ENCODE peak calls at places on chromosomes 5 and 9, in nine cellular contexts. F is HCT116, T is right lobe of liver, M is A549, W is breast epithelium, U is stomach, O is uterus, X is Peyer's patch, P is IMR-90. Z is an unnamed sample.

GRCh38 chr5:126680215-126680817 is 79.6 kb downstream of the PHAX start:
- DNase-seq in T (no peak), M (no peak), X (no peak), O (no peak), U (no peak), F (no peak), P (peak), W (no peak), Z (no peak)

GRCh38 chr5:163889369-163889768 is 383.9 kb downstream of the MAT2B start:
- DNase-seq in F (no peak), U (no peak), W (no peak), P (peak), X (no peak), M (no peak), O (no peak), T (no peak), Z (no peak)

GRCh38 chr5:72106922-72107873 is at the start of gene MAP1B:
- DNase-seq in P (peak), U (no peak), W (no peak), T (peak), X (no peak), O (peak), M (peak), F (no peak), Z (peak)

GRCh38 chr5:113169720-113170119 is 193.1 kb downstream of the DCP2 start:
- DNase-seq in X (no peak), T (no peak), O (no peak), F (no peak), U (no peak), W (no peak), M (no peak), P (peak), Z (no peak)

GRCh38 chr9:127612993-127613954 is 1.2 kb downstream of the STXBP1 start:
- DNase-seq in P (peak), M (peak), W (peak), X (peak), F (no peak), T (peak), O (peak), U (peak), Z (peak)

GRCh38 chr5:77316871-77317661 is 106.6 kb downstream of the PDE8B start:
- DNase-seq in U (no peak), F (no peak), O (no peak), W (no peak), M (no peak), T (no peak), X (no peak), P (peak), Z (no peak)

GRCh38 chr5:10451137-10451824 is 9.6 kb downstream of the ROPN1L start:
- DNase-seq in F (no peak), M (no peak), W (no peak), T (no peak), O (no peak), U (no peak), P (no peak), X (no peak), Z (no peak)

GRCh38 chr5:153153086-153153485 is 337.4 kb upstream of the GRIA1 start:
- DNase-seq in F (no peak), O (no peak), U (no peak), T (no peak), P (no peak), M (no peak), X (no peak), W (no peak), Z (no peak)

GRCh38 chr5:40746703-40747102 is 9.1 kb downstream of the TTC33 start:
- DNase-seq in U (no peak), P (peak), X (no peak), F (no peak), T (no peak), O (no peak), M (no peak), W (no peak), Z (no peak)

GRCh38 chr5:154721476-154722058 is 33.6 kb upstream of the LARP1 start:
- DNase-seq in T (no peak), U (no peak), P (no peak), W (no peak), F (no peak), X (no peak), O (no peak), M (no peak), Z (no peak)

GRCh38 chr9:99192786-99193465 is 28.8 kb downstream of the ALG2 start:
- DNase-seq in O (no peak), T (no peak), F (no peak), X (no peak), M (no peak), W (no peak), U (no peak), P (peak), Z (no peak)
- TF ChIP-seq CTCF in O (no peak), T (no peak), F (peak), X (no peak), M (no peak), W (no peak), U (no peak), P (peak), Z (no peak)

GRCh38 chr9:136330406-136330990 is 3.2 kb downstream of the GPSM1 start:
- DNase-seq in U (no peak), W (no peak), T (no peak), P (no peak), X (no peak), F (no peak), O (no peak), M (no peak), Z (no peak)

GRCh38 chr9:136331030-136331429 is 3.7 kb downstream of the GPSM1 start:
- DNase-seq in W (no peak), F (no peak), M (no peak), P (no peak), O (no peak), T (no peak), X (no peak), U (no peak), Z (no peak)

GRCh38 chr9:136329211-136329627 is 1.9 kb downstream of the GPSM1 start:
- DNase-seq in X (no peak), P (no peak), O (no peak), M (no peak), U (no peak), T (no peak), W (no peak), F (no peak), Z (no peak)

GRCh38 chr9:136328622-136329041 is 1.3 kb downstream of the GPSM1 start:
- DNase-seq in X (no peak), P (peak), F (no peak), O (no peak), W (no peak), T (no peak), M (no peak), U (no peak), Z (no peak)

DNA sequence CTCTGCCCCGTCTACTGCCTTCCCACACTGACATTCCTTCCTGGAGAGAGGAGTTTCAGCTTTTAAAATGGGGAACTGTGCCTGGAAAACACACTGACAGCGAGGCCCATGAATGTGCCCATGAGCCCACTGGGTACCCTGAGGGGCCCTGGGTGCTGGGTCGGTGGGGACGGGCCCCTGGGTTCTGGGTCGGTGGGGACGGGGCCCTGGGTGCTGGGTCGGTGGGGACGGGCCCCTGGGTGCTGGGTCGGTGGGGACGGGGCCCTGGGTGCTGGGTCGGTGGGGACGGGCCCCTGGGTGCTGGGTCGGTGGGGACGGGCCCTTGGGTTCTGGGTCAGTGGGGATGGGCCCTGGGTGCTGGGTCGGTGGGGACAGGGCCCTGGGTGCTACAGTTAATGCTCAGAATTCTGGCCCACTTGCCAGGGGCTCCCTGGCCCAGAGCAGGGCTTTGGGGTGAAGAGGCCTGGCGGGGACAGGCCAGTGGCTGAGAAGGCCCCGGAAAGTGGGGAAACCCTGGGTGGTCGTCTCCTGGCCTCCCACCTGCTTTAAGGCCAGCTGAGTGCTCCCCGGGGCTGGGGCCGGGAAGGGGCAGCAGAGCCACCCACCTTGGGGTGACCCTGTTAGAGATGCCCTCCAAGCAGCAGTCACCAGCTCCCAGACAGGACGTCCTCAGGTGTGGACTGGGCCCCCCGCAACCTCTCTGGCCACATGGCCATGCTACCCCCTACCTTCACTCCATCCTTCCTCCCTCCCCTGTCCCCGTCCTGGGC is 2.5 kb downstream of the GPSM1 start:
- DNase-seq in P (no peak), F (no peak), U (no peak), T (no peak), M (no peak), O (no peak), W (no peak), X (no peak), Z (no peak)
- H3K27ac ChIP-seq in P (peak), F (no peak), U (peak), T (no peak), M (no peak), O (no peak), W (peak), X (no peak), Z (no peak)

GRCh38 chr9:12775963-12776774 is 1.3 kb downstream of the LURAP1L start:
- DNase-seq in X (peak), O (peak), U (peak), W (peak), M (peak), T (peak), P (peak), F (peak), Z (peak)
- TF ChIP-seq POLR2A in X (peak), O (no peak), U (no peak), W (no peak), M (peak), T (peak), P (peak), F (no peak), Z (no peak)

GRCh38 chr9:136118367-136119258 is at the start of gene TMEM250:
- DNase-seq in P (peak), F (peak), M (peak), T (peak), X (peak), O (peak), W (peak), U (peak), Z (peak)
- TF ChIP-seq CTCF in P (peak), F (no peak), M (no peak), T (no peak), X (no peak), O (peak), W (peak), U (peak), Z (peak)

GRCh38 chr9:121187681-121188305 is 13.9 kb downstream of the RAB14 start:
- DNase-seq in P (peak), T (no peak), O (no peak), F (no peak), W (no peak), U (no peak), M (no peak), X (no peak), Z (no peak)
- H3K27ac ChIP-seq in P (no peak), T (no peak), O (no peak), F (no peak), W (no peak), U (no peak), M (no peak), X (no peak), Z (no peak)

DNA sequence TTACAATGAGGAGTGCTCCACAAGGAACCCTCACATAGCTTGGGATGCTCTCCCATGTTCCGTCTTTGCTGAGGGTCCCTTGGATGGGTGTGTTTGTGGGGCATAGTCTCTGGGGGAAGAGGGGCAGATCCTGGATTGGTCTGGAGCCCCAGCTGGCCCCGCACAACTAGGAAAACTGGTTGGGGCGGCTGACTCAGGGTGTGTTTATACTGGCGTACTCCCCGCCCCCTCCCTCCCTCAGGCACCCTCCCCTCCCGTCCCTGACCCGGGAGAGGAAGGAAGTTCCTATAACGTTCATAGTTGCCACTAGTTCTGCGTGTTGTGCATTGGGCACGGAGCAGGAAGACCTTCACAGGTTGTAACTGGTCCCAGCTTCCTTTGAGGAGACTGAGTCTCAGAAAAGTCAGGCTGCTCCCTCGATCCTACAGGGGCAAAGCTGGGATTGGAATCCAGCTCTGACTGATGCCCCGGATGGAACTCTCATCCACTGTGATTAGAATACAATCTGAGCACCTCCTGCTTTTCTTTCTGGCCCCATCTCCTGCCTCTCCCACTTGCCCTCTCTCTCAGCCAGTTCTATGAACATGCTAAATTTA is 11.0 kb downstream of the IER5L start:
- DNase-seq in U (peak), W (peak), O (peak), M (peak), F (peak), X (peak), T (peak), P (peak), Z (peak)
- TF ChIP-seq POLR2A in U (no peak), W (no peak), O (peak), M (peak), F (no peak), X (no peak), T (no peak), P (no peak), Z (no peak)

DNA sequence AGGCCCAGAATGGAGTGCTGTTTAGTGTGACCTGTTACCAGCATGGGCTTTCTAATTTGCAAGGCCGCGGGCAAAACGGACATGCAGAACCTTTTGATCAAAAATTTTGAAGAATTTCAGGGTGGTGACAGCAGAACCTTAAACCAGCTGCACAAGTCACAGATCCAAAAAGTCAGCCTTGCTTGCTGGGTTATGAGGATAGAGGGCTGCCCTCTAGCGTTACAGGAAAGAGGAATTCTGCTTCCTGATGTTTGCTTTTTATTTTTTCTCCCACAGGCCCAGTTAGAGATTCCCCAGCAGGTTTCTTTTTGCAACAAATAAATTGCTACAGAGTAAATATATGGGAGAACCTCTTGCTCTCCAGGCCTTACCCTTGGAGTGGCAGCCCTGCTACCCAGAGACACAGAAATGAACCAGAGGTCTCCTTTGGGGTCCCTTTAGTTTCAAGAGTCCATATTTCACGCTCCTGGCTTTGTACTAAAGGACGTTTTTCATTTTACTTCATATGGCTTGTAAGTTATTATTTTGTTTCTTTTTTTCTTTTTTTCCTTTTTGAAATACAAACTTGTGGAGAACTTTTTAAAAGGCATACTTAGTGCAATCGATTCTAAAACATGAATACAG is 3.4 kb upstream of the ADCY2 start:
- DNase-seq in F (no peak), M (peak), W (no peak), X (no peak), O (no peak), U (no peak), P (no peak), T (no peak), Z (peak)
- TF ChIP-seq CTCF in F (no peak), M (peak), W (peak), X (peak), O (peak), U (peak), P (no peak), T (peak), Z (peak)

DNA sequence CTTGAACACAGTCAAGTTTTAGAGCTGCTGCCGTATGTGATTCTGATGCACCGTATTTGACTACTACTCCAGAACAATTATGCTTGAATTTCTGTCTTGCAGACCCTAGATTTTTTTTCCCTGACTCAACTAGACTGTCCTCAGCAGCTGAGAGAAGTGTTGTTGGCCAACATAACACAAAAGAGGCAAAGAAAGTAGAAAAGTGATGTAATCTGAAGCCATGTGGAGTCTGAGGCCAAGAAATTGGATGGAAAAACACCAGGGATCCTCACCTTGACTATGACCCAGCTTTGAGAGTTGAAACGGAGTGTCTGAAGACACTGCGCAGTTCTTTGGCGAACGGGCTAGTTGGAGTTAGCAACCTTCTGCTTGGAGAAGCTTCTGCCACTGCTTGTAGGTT is 36.3 kb upstream of the FGF1 start:
- DNase-seq in U (no peak), T (no peak), W (no peak), O (no peak), X (no peak), M (no peak), P (peak), F (no peak), Z (no peak)
- H3K27ac ChIP-seq in U (no peak), T (no peak), W (peak), O (no peak), X (no peak), M (no peak), P (no peak), F (no peak), Z (no peak)

DNA sequence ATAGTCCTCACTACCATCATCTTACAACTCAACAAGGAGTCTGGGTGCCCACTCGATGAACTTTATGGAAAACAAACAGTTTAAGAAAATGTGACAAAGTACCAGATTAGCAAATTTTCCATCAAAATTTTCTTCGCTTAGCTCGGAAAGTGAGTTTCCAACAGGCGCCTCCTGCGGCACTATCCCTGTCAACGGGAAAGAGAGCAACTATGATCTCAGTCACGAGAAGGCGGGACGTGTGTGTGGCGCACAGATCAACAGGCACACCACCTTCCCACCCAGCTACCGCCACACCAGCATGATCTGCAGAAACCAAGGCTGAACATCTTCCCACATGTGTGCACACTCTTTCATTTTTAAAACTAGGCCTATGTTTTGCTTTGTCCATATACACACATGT is 13.7 kb upstream of the INPP5E start:
- DNase-seq in X (no peak), T (no peak), U (no peak), W (no peak), P (no peak), F (no peak), O (no peak), M (no peak), Z (no peak)
- TF ChIP-seq POLR2A in X (no peak), T (no peak), U (no peak), W (no peak), P (no peak), F (no peak), O (no peak), M (no peak), Z (no peak)

DNA sequence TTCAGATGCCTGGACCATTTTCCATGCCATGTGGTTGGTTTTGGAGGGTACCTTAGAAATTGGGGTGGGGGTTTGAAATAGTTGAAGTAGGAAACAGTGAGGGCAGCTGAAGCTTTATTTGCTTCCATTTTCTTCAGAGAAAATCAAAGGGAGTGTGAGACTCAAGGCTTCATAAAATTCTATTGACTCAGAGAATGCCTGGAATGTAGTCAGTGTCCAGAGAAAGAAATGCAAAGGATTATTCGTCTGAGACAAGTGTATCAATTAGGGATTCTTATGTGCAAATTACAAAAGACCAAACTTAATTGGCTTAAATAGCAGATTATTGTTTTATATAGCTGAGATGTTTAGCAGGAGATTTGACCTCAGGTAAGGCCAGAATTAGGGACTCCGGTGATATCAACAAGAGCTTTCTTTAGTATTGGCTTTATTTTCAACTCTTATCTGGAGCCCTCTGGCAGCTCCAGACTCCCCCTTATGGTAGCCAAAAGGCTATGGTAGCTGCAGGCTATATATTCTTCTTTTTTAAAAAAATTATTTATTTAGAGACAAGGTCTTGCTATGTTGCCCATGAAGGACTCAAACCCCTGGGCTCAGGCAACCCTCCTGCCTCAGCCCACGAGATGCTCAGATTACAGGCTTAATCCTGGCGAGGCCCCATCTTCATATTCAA is 38.9 kb downstream of the PTTG1 start:
- DNase-seq in T (no peak), O (no peak), W (no peak), U (no peak), M (no peak), P (no peak), F (no peak), X (no peak), Z (no peak)
- TF ChIP-seq CTCF in T (no peak), O (no peak), W (no peak), U (no peak), M (no peak), P (peak), F (no peak), X (no peak), Z (no peak)